ENCODE peak calls at places on chromosomes 12 and 14, in six cellular contexts. B is hypothalamus; L is iPS DF 19.7; X is activated naive CD8-positive, alpha-beta T cell treated with anti-CD3 and anti-CD28 coated beads for 36 hours; H is DMS153; F is stimulated activated CD4-positive, alpha-beta T cell treated with anti-CD3 and anti-CD28 coated beads, Interleukin-4, amount 100 ng/mL, for 1 hour. R is an unnamed sample.

GRCh38 chr14:61188196-61188595 is 92.9 kb downstream of the TMEM30B start:
- DNase-seq in B (no peak), L (no peak), X (no peak), H (no peak), F (no peak), R (no peak)

GRCh38 chr14:22534547-22534946 is 54.5 kb downstream of the DAD1 start:
- DNase-seq in B (no peak), L (no peak), X (no peak), H (no peak), F (no peak), R (no peak)

GRCh38 chr14:105468621-105469241 is 5.9 kb upstream of the CRIP2 start:
- DNase-seq in B (peak; percentile 56), L (no peak), X (no peak), H (no peak), F (no peak), R (no peak)

GRCh38 chr12:51421266-51421884 is 3.3 kb upstream of the SLC4A8 start:
- DNase-seq in B (peak; percentile 43), L (peak; percentile 28), X (peak; percentile 40), H (peak; percentile 80), F (no peak), R (peak; percentile 69)

GRCh38 chr12:27896419-27896990 is 76.0 kb downstream of the PTHLH start:
- DNase-seq in B (no peak), L (no peak), X (no peak), H (no peak), F (no peak), R (no peak)

GRCh38 chr14:104600805-104601204 is 3.8 kb downstream of the TMEM179 start:
- DNase-seq in B (no peak), L (no peak), X (no peak), H (no peak), F (no peak), R (no peak)

GRCh38 chr12:131783915-131784541 is 44.2 kb upstream of the MMP17 start:
- DNase-seq in B (no peak), L (peak; percentile 50), X (no peak), H (no peak), F (no peak), R (no peak)

GRCh38 chr12:77594386-77594785 is 236.3 kb upstream of the NAV3 start:
- DNase-seq in B (no peak), L (no peak), X (no peak), H (no peak), F (no peak), R (no peak)

GRCh38 chr12:121872546-121873223 is 14.0 kb upstream of the HPD start:
- DNase-seq in B (peak; percentile 5), L (no peak), X (no peak), H (peak; percentile 22), F (no peak), R (no peak)

GRCh38 chr14:61225304-61225703 is 55.8 kb downstream of the TMEM30B start:
- DNase-seq in B (no peak), L (no peak), X (no peak), H (no peak), F (no peak), R (no peak)

GRCh38 chr14:105088812-105089745 is 23.8 kb upstream of the GPR132 start:
- DNase-seq in B (no peak), L (no peak), X (no peak), H (no peak), F (no peak), R (peak; percentile 47)

GRCh38 chr12:79514730-79515525 is 175.8 kb downstream of the PAWR start:
- DNase-seq in B (no peak), L (no peak), X (no peak), H (no peak), F (no peak), R (no peak)

GRCh38 chr14:64680013-64680674 is 24.1 kb upstream of the PLEKHG3 start:
- DNase-seq in B (peak; percentile 35), L (no peak), X (no peak), H (no peak), F (no peak), R (no peak)